ENCODE peak calls at places on chromosomes 1 and 21, in four cellular contexts. One of them, this sample, is unnamed.

GRCh38 chr1:188128761-188129160 is 1300.0 kb downstream of the PLA2G4A start:
- DNase-seq in mesendoderm: peak; percentile 35
- DNase-seq in H1: peak; percentile 40
- DNase-seq in IMR-90: peak; percentile 41
- DNase-seq in this sample: peak; percentile 30

GRCh38 chr1:116765962-116766361 is 11.7 kb downstream of the CD2 start:
- DNase-seq in IMR-90: no peak
- DNase-seq in H1: no peak
- DNase-seq in mesendoderm: peak; percentile 16
- DNase-seq in this sample: no peak

GRCh38 chr1:184622136-184622823 is 132.4 kb downstream of the EDEM3 start:
- DNase-seq in H1: no peak
- DNase-seq in IMR-90: peak; percentile 90
- DNase-seq in mesendoderm: no peak
- DNase-seq in this sample: no peak

GRCh38 chr1:157105988-157106812 is 6.6 kb upstream of the ETV3L start:
- DNase-seq in H1: no peak
- DNase-seq in mesendoderm: no peak
- DNase-seq in IMR-90: peak; percentile 97
- DNase-seq in this sample: no peak

GRCh38 chr1:98468111-98468717 is 193.3 kb upstream of the SNX7 start:
- DNase-seq in H1: no peak
- DNase-seq in mesendoderm: peak; percentile 46
- DNase-seq in IMR-90: peak; percentile 81
- DNase-seq in this sample: no peak

GRCh38 chr1:240308061-240308460 is 216.4 kb downstream of the FMN2 start:
- DNase-seq in H1: no peak
- DNase-seq in mesendoderm: no peak
- DNase-seq in IMR-90: no peak
- DNase-seq in this sample: no peak

GRCh38 chr1:184212649-184213314 is 161.3 kb downstream of the TSEN15 start:
- DNase-seq in IMR-90: peak; percentile 88
- DNase-seq in mesendoderm: peak; percentile 92
- DNase-seq in H1: no peak
- DNase-seq in this sample: no peak

GRCh38 chr1:17531682-17532487 is 7.6 kb upstream of the ARHGEF10L start:
- DNase-seq in mesendoderm: no peak
- DNase-seq in H1: no peak
- DNase-seq in IMR-90: no peak
- DNase-seq in this sample: no peak

GRCh38 chr21:28991861-28992525 is 684 bp downstream of the LTN1 start:
- DNase-seq in mesendoderm: peak; percentile 27
- DNase-seq in IMR-90: no peak
- DNase-seq in H1: no peak
- DNase-seq in this sample: no peak

GRCh38 chr1:229130028-229130668 is 140.8 kb upstream of the RAB4A start:
- DNase-seq in mesendoderm: no peak
- DNase-seq in H1: no peak
- DNase-seq in IMR-90: no peak
- DNase-seq in this sample: no peak

GRCh38 chr21:45460011-45460565 is 55.1 kb downstream of the COL18A1 start:
- DNase-seq in mesendoderm: no peak
- DNase-seq in H1: no peak
- DNase-seq in IMR-90: no peak
- DNase-seq in this sample: no peak

GRCh38 chr1:19435851-19436465 is 49.4 kb downstream of the CAPZB start:
- DNase-seq in mesendoderm: no peak
- DNase-seq in IMR-90: peak; percentile 71
- DNase-seq in H1: no peak
- DNase-seq in this sample: no peak

GRCh38 chr1:232551281-232551835 is 78.6 kb downstream of the SIPA1L2 start:
- DNase-seq in H1: no peak
- DNase-seq in mesendoderm: peak; percentile 56
- DNase-seq in IMR-90: no peak
- DNase-seq in this sample: no peak

GRCh38 chr1:161190962-161191521 is 7.8 kb downstream of the ADAMTS4 start:
- DNase-seq in H1: no peak
- DNase-seq in mesendoderm: no peak
- DNase-seq in IMR-90: no peak
- DNase-seq in this sample: peak; percentile 48

GRCh38 chr1:212620293-212620692 is 11.7 kb downstream of the ATF3 start:
- DNase-seq in IMR-90: no peak
- DNase-seq in H1: no peak
- DNase-seq in mesendoderm: no peak
- DNase-seq in this sample: no peak

GRCh38 chr1:28160677-28161328 is 15.7 kb downstream of the PTAFR start:
- DNase-seq in mesendoderm: no peak
- DNase-seq in IMR-90: peak; percentile 90
- DNase-seq in H1: no peak
- DNase-seq in this sample: no peak

GRCh38 chr1:46687095-46687659 is 15.5 kb downstream of the TEX38 start:
- DNase-seq in H1: no peak
- DNase-seq in IMR-90: peak; percentile 40
- DNase-seq in mesendoderm: no peak
- DNase-seq in this sample: no peak

GRCh38 chr1:16015491-16015890 is 2.4 kb downstream of the HSPB7 start:
- DNase-seq in mesendoderm: no peak
- DNase-seq in IMR-90: no peak
- DNase-seq in H1: no peak
- DNase-seq in this sample: no peak

GRCh38 chr1:7509593-7509992 is 261.5 kb upstream of the VAMP3 start:
- DNase-seq in IMR-90: no peak
- DNase-seq in mesendoderm: no peak
- DNase-seq in H1: no peak
- DNase-seq in this sample: no peak

GRCh38 chr1:52139817-52140540 is 1.9 kb upstream of the ZFYVE9 start:
- DNase-seq in IMR-90: peak; percentile 88
- DNase-seq in mesendoderm: no peak
- DNase-seq in H1: no peak
- DNase-seq in this sample: no peak

GRCh38 chr1:11067716-11068495 is 8.1 kb upstream of the SRM start:
- DNase-seq in H1: no peak
- DNase-seq in IMR-90: no peak
- DNase-seq in mesendoderm: no peak
- DNase-seq in this sample: no peak

GRCh38 chr1:177744906-177745305 is 225.0 kb downstream of the SEC16B start:
- DNase-seq in H1: no peak
- DNase-seq in IMR-90: no peak
- DNase-seq in mesendoderm: no peak
- DNase-seq in this sample: no peak

GRCh38 chr1:246280551-246280950 is 226.5 kb downstream of the SMYD3 start:
- DNase-seq in H1: no peak
- DNase-seq in mesendoderm: peak; percentile 29
- DNase-seq in IMR-90: peak; percentile 60
- DNase-seq in this sample: no peak

GRCh38 chr1:220874201-220874655 is 5.0 kb upstream of the HLX start:
- DNase-seq in mesendoderm: peak; percentile 58
- DNase-seq in H1: peak; percentile 74
- DNase-seq in IMR-90: peak; percentile 66
- DNase-seq in this sample: peak; percentile 60

GRCh38 chr1:179786815-179787736 is 44.0 kb downstream of the FAM163A start:
- DNase-seq in H1: no peak
- DNase-seq in mesendoderm: no peak
- DNase-seq in IMR-90: no peak
- DNase-seq in this sample: no peak

GRCh38 chr1:158930504-158930903 is 848 bp upstream of the PYHIN1 start:
- DNase-seq in H1: no peak
- DNase-seq in mesendoderm: no peak
- DNase-seq in IMR-90: no peak
- DNase-seq in this sample: no peak

GRCh38 chr1:169236143-169236542 is 129.7 kb downstream of the ATP1B1 start:
- DNase-seq in IMR-90: peak; percentile 20
- DNase-seq in H1: no peak
- DNase-seq in mesendoderm: no peak
- DNase-seq in this sample: no peak

GRCh38 chr1:38041941-38042834 is 4.4 kb downstream of the POU3F1 start:
- DNase-seq in IMR-90: no peak
- DNase-seq in H1: no peak
- DNase-seq in mesendoderm: no peak
- DNase-seq in this sample: no peak

GRCh38 chr1:244246334-244246733 is 195.3 kb downstream of the ZBTB18 start:
- DNase-seq in H1: no peak
- DNase-seq in mesendoderm: no peak
- DNase-seq in IMR-90: no peak
- DNase-seq in this sample: no peak

GRCh38 chr1:106517218-106517617 is 539.3 kb upstream of the PRMT6 start:
- DNase-seq in mesendoderm: peak; percentile 77
- DNase-seq in IMR-90: no peak
- DNase-seq in H1: no peak
- DNase-seq in this sample: no peak

GRCh38 chr1:8146257-8146855 is 120.2 kb upstream of the ERRFI1 start:
- DNase-seq in H1: no peak
- DNase-seq in IMR-90: no peak
- DNase-seq in mesendoderm: no peak
- DNase-seq in this sample: no peak

GRCh38 chr1:153565529-153566374 is at the start of gene S100A2:
- DNase-seq in mesendoderm: peak; percentile 51
- DNase-seq in IMR-90: peak; percentile 97
- DNase-seq in H1: no peak
- DNase-seq in this sample: no peak

GRCh38 chr21:37647781-37648180 is 268.5 kb downstream of the KCNJ6 start:
- DNase-seq in IMR-90: no peak
- DNase-seq in mesendoderm: no peak
- DNase-seq in H1: no peak
- DNase-seq in this sample: no peak

GRCh38 chr1:241081473-241081872 is 275.5 kb downstream of the RGS7 start:
- DNase-seq in IMR-90: no peak
- DNase-seq in H1: no peak
- DNase-seq in mesendoderm: no peak
- DNase-seq in this sample: no peak

GRCh38 chr1:226645279-226645976 is 93.7 kb downstream of the ITPKB start:
- DNase-seq in mesendoderm: no peak
- DNase-seq in IMR-90: no peak
- DNase-seq in H1: no peak
- DNase-seq in this sample: no peak

GRCh38 chr1:110430366-110430765 is 20.6 kb upstream of the PROK1 start:
- DNase-seq in IMR-90: no peak
- DNase-seq in mesendoderm: no peak
- DNase-seq in H1: no peak
- DNase-seq in this sample: no peak

DNA sequence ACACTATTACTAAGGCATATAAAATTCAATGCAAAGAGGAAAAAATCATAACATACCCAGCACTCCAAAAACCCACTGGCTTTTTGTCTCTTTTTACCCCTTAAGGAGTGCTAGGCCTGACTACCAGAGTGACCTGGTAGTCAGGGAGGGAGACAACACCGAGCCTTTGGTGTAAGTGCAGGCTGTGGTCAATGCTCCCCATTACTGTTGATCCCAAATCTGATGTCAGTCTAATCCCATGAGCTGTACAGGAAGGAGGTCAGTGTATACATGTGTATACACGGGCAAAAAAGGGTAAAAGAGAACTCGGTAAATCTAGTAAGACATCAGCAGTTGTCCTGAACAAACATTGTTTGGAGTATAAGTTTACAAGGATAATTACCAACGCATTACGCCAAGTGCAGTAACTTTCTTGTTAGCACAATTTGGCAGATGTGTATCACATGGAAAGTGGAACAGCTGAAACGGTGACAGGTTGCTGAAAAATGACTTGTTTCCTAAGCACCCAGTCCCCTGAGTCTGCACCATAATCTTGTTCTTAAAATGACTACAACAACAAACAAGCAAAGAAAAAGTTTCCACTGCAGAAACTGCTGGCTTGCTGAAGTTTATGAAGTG is 217.9 kb downstream of the KCNH1 start:
- DNase-seq in mesendoderm: no peak
- DNase-seq in H1: no peak
- DNase-seq in IMR-90: no peak
- DNase-seq in this sample: no peak
- H4K5ac ChIP-seq in mesendoderm: no peak overlapping the region
- H4K5ac ChIP-seq in H1: no peak overlapping the region
- H4K5ac ChIP-seq in IMR-90: no peak overlapping the region
- H4K5ac ChIP-seq in this sample: no peak overlapping the region

DNA sequence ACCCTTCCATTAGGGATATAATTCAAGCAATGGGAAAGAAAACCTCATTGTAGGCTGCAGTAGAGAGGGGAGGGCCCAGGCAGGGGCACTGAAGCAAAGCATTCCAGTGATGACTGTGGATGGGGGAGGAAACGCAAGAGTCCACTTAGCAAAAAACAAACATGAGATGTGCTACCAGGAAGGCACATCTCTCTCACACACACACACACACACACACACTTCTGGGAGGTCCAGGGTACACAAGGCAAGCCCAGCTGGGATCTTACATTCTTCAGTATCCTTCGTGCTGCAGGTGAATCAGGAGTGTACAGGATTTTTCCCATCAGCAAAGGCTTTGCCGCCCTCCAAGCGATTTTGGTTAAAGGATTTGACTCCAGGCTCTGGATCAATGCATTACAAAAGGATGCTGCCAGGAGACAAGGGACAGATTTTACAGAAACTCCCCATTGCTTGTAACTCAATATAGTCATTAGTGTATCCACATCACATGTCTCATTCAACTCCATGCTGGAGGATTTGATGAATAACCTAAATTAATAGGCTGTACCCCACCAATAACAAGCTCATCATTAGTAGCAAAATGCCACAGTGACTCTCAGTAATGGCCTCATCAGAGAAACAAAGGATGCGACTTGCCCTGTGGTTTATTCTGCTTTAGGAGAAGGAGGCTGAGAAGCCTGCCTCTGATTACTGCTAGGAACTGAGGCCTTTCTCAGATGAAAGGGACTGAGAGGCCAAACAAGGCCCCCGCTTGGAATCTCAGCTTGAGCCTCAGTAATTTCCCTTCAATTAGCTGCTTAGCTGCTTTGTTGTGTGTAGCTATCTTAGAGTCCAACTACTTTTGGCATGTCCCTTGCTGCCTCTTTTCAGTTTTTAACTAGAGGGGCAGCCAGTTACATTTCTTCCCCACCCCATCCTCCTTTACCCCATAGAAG is 41.6 kb downstream of the ABCA4 start:
- DNase-seq in IMR-90: no peak
- DNase-seq in H1: no peak
- DNase-seq in mesendoderm: no peak
- DNase-seq in this sample: no peak
- H4K8ac ChIP-seq in IMR-90: no peak overlapping the region
- H4K8ac ChIP-seq in H1: no peak overlapping the region
- H4K8ac ChIP-seq in mesendoderm: no peak overlapping the region
- H4K8ac ChIP-seq in this sample: no peak overlapping the region

DNA sequence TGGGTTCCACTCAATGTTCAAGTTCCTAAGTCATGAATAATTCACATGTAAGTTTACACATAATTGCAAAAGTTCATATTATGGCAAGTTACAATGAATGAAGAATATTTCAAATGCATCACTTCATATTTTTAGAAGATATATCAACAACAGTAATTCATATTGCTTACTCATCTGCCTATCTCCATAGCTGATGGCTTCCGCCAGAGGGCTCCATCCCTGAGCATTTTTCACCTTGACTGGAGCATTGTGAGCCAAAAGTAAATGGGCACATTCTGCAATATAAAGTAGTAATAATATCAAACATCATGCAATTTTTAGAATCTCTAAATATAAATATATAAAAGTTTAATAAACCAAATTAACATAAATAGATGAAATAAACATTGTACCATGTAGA is 29.8 kb downstream of the ANKRD13C start:
- DNase-seq in mesendoderm: peak; percentile 51
- DNase-seq in H1: no peak
- DNase-seq in IMR-90: no peak
- DNase-seq in this sample: no peak
- H4K5ac ChIP-seq in mesendoderm: no peak overlapping the region
- H4K5ac ChIP-seq in H1: no peak overlapping the region
- H4K5ac ChIP-seq in IMR-90: no peak overlapping the region
- H4K5ac ChIP-seq in this sample: no peak overlapping the region

GRCh38 chr1:54014009-54014629 is 3.9 kb downstream of the LDLRAD1 start:
- DNase-seq in H1: peak; percentile 48
- DNase-seq in mesendoderm: no peak
- DNase-seq in IMR-90: no peak
- DNase-seq in this sample: no peak
- H4K8ac ChIP-seq in H1: peak overlapping the region; percentile 19
- H4K8ac ChIP-seq in mesendoderm: no peak overlapping the region
- H4K8ac ChIP-seq in IMR-90: no peak overlapping the region
- H4K8ac ChIP-seq in this sample: no peak overlapping the region